ENCODE peak calls at places on chromosomes 4 and X, in ten cellular contexts. N is dorsolateral prefrontal cortex; I is substantia nigra; X is midbrain; C is stimulated activated CD8-positive, alpha-beta memory T cell treated with anti-CD3 and anti-CD28 coated beads, Interleukin-4, amount 100 ng/mL, for 1 hour; P is right lobe of liver; S is stimulated activated CD4-positive, alpha-beta T cell treated with anti-CD3 and anti-CD28 coated beads, Interleukin-15, amount 100 ng/mL, for 1 hour; A is tibial nerve; B is cardiac muscle cell; V is NCI-H1105. R is an unnamed sample.

GRCh38 chrX:109475174-109475891 is 6.6 kb downstream of the GUCY2F start:
- DNase-seq in N (peak), I (no peak), X (peak), C (no peak), P (peak), S (no peak), A (peak), B (peak), V (peak), R (peak)

GRCh38 chr4:2862528-2862927 is 18.9 kb downstream of the ADD1 start:
- DNase-seq in N (no peak), I (no peak), X (no peak), C (no peak), P (no peak), S (no peak), A (no peak), B (no peak), V (no peak), R (no peak)

GRCh38 chrX:50813843-50814661 is at the start of gene SHROOM4:
- DNase-seq in N (no peak), I (peak), X (peak), C (no peak), P (peak), S (no peak), A (peak), B (peak), V (peak), R (peak)

GRCh38 chr4:87009095-87009648 is 74.4 kb downstream of the AFF1 start:
- DNase-seq in N (no peak), I (no peak), X (no peak), C (no peak), P (no peak), S (no peak), A (no peak), B (no peak), V (no peak), R (no peak)

GRCh38 chr4:2954358-2955185 is 8.6 kb downstream of the NOP14 start:
- DNase-seq in N (no peak), I (no peak), X (no peak), C (no peak), P (no peak), S (peak), A (no peak), B (no peak), V (no peak), R (no peak)

GRCh38 chrX:10519761-10520160 is 100.6 kb downstream of the MID1 start:
- DNase-seq in N (no peak), I (no peak), X (no peak), C (no peak), P (no peak), S (no peak), A (no peak), B (no peak), V (no peak), R (no peak)

GRCh38 chr4:77190053-77190452 is 33.0 kb downstream of the CCNG2 start:
- DNase-seq in N (no peak), I (no peak), X (no peak), C (no peak), P (no peak), S (no peak), A (no peak), B (no peak), V (no peak), R (peak)

GRCh38 chr4:961651-962230 is 11.6 kb downstream of the DGKQ start:
- DNase-seq in N (peak), I (no peak), X (no peak), C (no peak), P (no peak), S (no peak), A (no peak), B (no peak), V (no peak), R (no peak)